ENCODE peak calls at places on chromosomes 12 and 14, in eight cellular contexts. One of them, this sample, is unnamed.

GRCh38 chr12:53751336-53752191 is at the start of gene CISTR:
- DNase-seq in foreskin keratinocyte: no peak
- DNase-seq in NCI-H2081: peak
- DNase-seq in omental fat pad: no peak
- DNase-seq in stimulated activated CD4-positive, alpha-beta T cell treated with anti-CD3 and anti-CD28 coated beads, Interleukin-2, amount 100 ng/mL, for 48 hours: no peak
- DNase-seq in ACHN: no peak
- DNase-seq in pancreas: peak
- DNase-seq in H54: no peak
- DNase-seq in this sample: peak

GRCh38 chr12:104064031-104064841 is at the start of gene HCFC2:
- DNase-seq in omental fat pad: peak
- DNase-seq in foreskin keratinocyte: peak
- DNase-seq in pancreas: peak
- DNase-seq in H54: peak
- DNase-seq in NCI-H2081: peak
- DNase-seq in stimulated activated CD4-positive, alpha-beta T cell treated with anti-CD3 and anti-CD28 coated beads, Interleukin-2, amount 100 ng/mL, for 48 hours: peak
- DNase-seq in ACHN: peak
- DNase-seq in this sample: peak

GRCh38 chr12:34396006-34396860 is 373.9 kb downstream of the ALG10 start:
- DNase-seq in foreskin keratinocyte: no peak
- DNase-seq in pancreas: peak
- DNase-seq in H54: no peak
- DNase-seq in NCI-H2081: no peak
- DNase-seq in stimulated activated CD4-positive, alpha-beta T cell treated with anti-CD3 and anti-CD28 coated beads, Interleukin-2, amount 100 ng/mL, for 48 hours: no peak
- DNase-seq in omental fat pad: peak
- DNase-seq in ACHN: no peak
- DNase-seq in this sample: no peak

GRCh38 chr12:126772171-126772864 is 1494.7 kb upstream of the TMEM132C start:
- DNase-seq in foreskin keratinocyte: peak
- DNase-seq in pancreas: no peak
- DNase-seq in NCI-H2081: no peak
- DNase-seq in ACHN: peak
- DNase-seq in H54: peak
- DNase-seq in stimulated activated CD4-positive, alpha-beta T cell treated with anti-CD3 and anti-CD28 coated beads, Interleukin-2, amount 100 ng/mL, for 48 hours: peak
- DNase-seq in omental fat pad: no peak
- DNase-seq in this sample: no peak

GRCh38 chr12:60819794-60820193 is 1224.0 kb downstream of the SLC16A7 start:
- DNase-seq in H54: no peak
- DNase-seq in foreskin keratinocyte: no peak
- DNase-seq in stimulated activated CD4-positive, alpha-beta T cell treated with anti-CD3 and anti-CD28 coated beads, Interleukin-2, amount 100 ng/mL, for 48 hours: no peak
- DNase-seq in omental fat pad: no peak
- DNase-seq in ACHN: no peak
- DNase-seq in NCI-H2081: no peak
- DNase-seq in pancreas: no peak
- DNase-seq in this sample: no peak

GRCh38 chr12:121793501-121793835 is at the start of gene RHOF:
- DNase-seq in stimulated activated CD4-positive, alpha-beta T cell treated with anti-CD3 and anti-CD28 coated beads, Interleukin-2, amount 100 ng/mL, for 48 hours: peak
- DNase-seq in omental fat pad: no peak
- DNase-seq in pancreas: no peak
- DNase-seq in NCI-H2081: no peak
- DNase-seq in H54: no peak
- DNase-seq in ACHN: peak
- DNase-seq in foreskin keratinocyte: no peak
- DNase-seq in this sample: no peak

GRCh38 chr12:71799105-71799504 is 40.5 kb upstream of the TBC1D15 start:
- DNase-seq in NCI-H2081: no peak
- DNase-seq in stimulated activated CD4-positive, alpha-beta T cell treated with anti-CD3 and anti-CD28 coated beads, Interleukin-2, amount 100 ng/mL, for 48 hours: no peak
- DNase-seq in H54: peak
- DNase-seq in foreskin keratinocyte: peak
- DNase-seq in omental fat pad: no peak
- DNase-seq in pancreas: no peak
- DNase-seq in ACHN: peak
- DNase-seq in this sample: no peak

GRCh38 chr12:80567391-80567790 is 123.4 kb downstream of the PTPRQ start:
- DNase-seq in ACHN: no peak
- DNase-seq in H54: no peak
- DNase-seq in foreskin keratinocyte: peak
- DNase-seq in NCI-H2081: no peak
- DNase-seq in omental fat pad: no peak
- DNase-seq in pancreas: no peak
- DNase-seq in stimulated activated CD4-positive, alpha-beta T cell treated with anti-CD3 and anti-CD28 coated beads, Interleukin-2, amount 100 ng/mL, for 48 hours: no peak
- DNase-seq in this sample: no peak

GRCh38 chr14:31360919-31361662 is 59.3 kb downstream of the HEATR5A start:
- DNase-seq in NCI-H2081: no peak
- DNase-seq in H54: peak
- DNase-seq in ACHN: no peak
- DNase-seq in stimulated activated CD4-positive, alpha-beta T cell treated with anti-CD3 and anti-CD28 coated beads, Interleukin-2, amount 100 ng/mL, for 48 hours: no peak
- DNase-seq in foreskin keratinocyte: peak
- DNase-seq in pancreas: no peak
- DNase-seq in omental fat pad: no peak
- DNase-seq in this sample: no peak

GRCh38 chr12:11987906-11988305 is 82.8 kb upstream of the BCL2L14 start:
- DNase-seq in stimulated activated CD4-positive, alpha-beta T cell treated with anti-CD3 and anti-CD28 coated beads, Interleukin-2, amount 100 ng/mL, for 48 hours: no peak
- DNase-seq in foreskin keratinocyte: no peak
- DNase-seq in pancreas: no peak
- DNase-seq in ACHN: no peak
- DNase-seq in H54: no peak
- DNase-seq in NCI-H2081: no peak
- DNase-seq in omental fat pad: no peak
- DNase-seq in this sample: no peak

GRCh38 chr12:55929306-55929791 is 1.6 kb upstream of the DGKA start:
- DNase-seq in NCI-H2081: no peak
- DNase-seq in ACHN: no peak
- DNase-seq in foreskin keratinocyte: no peak
- DNase-seq in H54: no peak
- DNase-seq in stimulated activated CD4-positive, alpha-beta T cell treated with anti-CD3 and anti-CD28 coated beads, Interleukin-2, amount 100 ng/mL, for 48 hours: peak
- DNase-seq in pancreas: no peak
- DNase-seq in omental fat pad: no peak
- DNase-seq in this sample: peak

GRCh38 chr12:116130431-116130830 is 147.1 kb downstream of the MED13L start:
- DNase-seq in foreskin keratinocyte: no peak
- DNase-seq in NCI-H2081: no peak
- DNase-seq in omental fat pad: no peak
- DNase-seq in pancreas: no peak
- DNase-seq in stimulated activated CD4-positive, alpha-beta T cell treated with anti-CD3 and anti-CD28 coated beads, Interleukin-2, amount 100 ng/mL, for 48 hours: no peak
- DNase-seq in H54: no peak
- DNase-seq in ACHN: no peak
- DNase-seq in this sample: no peak

GRCh38 chr14:38125484-38125912 is 82.2 kb upstream of the SSTR1 start:
- DNase-seq in ACHN: no peak
- DNase-seq in H54: no peak
- DNase-seq in pancreas: peak
- DNase-seq in omental fat pad: no peak
- DNase-seq in foreskin keratinocyte: no peak
- DNase-seq in stimulated activated CD4-positive, alpha-beta T cell treated with anti-CD3 and anti-CD28 coated beads, Interleukin-2, amount 100 ng/mL, for 48 hours: no peak
- DNase-seq in NCI-H2081: peak
- DNase-seq in this sample: no peak

GRCh38 chr12:93243689-93244513 is 133.8 kb upstream of the NUDT4 start:
- DNase-seq in foreskin keratinocyte: peak
- DNase-seq in stimulated activated CD4-positive, alpha-beta T cell treated with anti-CD3 and anti-CD28 coated beads, Interleukin-2, amount 100 ng/mL, for 48 hours: no peak
- DNase-seq in H54: no peak
- DNase-seq in pancreas: no peak
- DNase-seq in omental fat pad: no peak
- DNase-seq in ACHN: no peak
- DNase-seq in NCI-H2081: no peak
- DNase-seq in this sample: no peak

GRCh38 chr14:95495093-95495492 is 21.4 kb downstream of the SYNE3 start:
- DNase-seq in stimulated activated CD4-positive, alpha-beta T cell treated with anti-CD3 and anti-CD28 coated beads, Interleukin-2, amount 100 ng/mL, for 48 hours: no peak
- DNase-seq in H54: no peak
- DNase-seq in NCI-H2081: no peak
- DNase-seq in pancreas: no peak
- DNase-seq in foreskin keratinocyte: no peak
- DNase-seq in omental fat pad: no peak
- DNase-seq in ACHN: no peak
- DNase-seq in this sample: no peak

GRCh38 chr12:116964004-116964739 is 53.4 kb downstream of the FBXW8 start:
- DNase-seq in foreskin keratinocyte: no peak
- DNase-seq in stimulated activated CD4-positive, alpha-beta T cell treated with anti-CD3 and anti-CD28 coated beads, Interleukin-2, amount 100 ng/mL, for 48 hours: no peak
- DNase-seq in ACHN: no peak
- DNase-seq in NCI-H2081: no peak
- DNase-seq in pancreas: no peak
- DNase-seq in omental fat pad: no peak
- DNase-seq in H54: no peak
- DNase-seq in this sample: no peak